ENCODE peak calls at places on chromosomes 16 and 17, in seven cellular contexts. One of them, this sample, is unnamed.
A peak's percentile ranks its signal among the peaks of the same experiment; 100 is the strongest.

GRCh38 chr16:8589293-8590160 is 784 bp downstream of the TMEM114 start:
- DNase-seq in substantia nigra: no peak
- DNase-seq in caudate nucleus: no peak
- DNase-seq in activated T-helper 9 cell treated with anti-CD3 and anti-CD28 coated beads, Interleukin-2, amount 50 U/mL, for 16 hours: no peak
- DNase-seq in activated CD4-positive, alpha-beta T cell treated with anti-CD3 and anti-CD28 coated beads, Interleukin-2, amount 50 U/mL, for 48 hours: no peak
- DNase-seq in H54: no peak
- DNase-seq in bronchial epithelial cell: no peak
- DNase-seq in this sample: no peak

GRCh38 chr17:49784636-49785035 is 3.8 kb upstream of the KAT7 start:
- DNase-seq in substantia nigra: no peak
- DNase-seq in caudate nucleus: no peak
- DNase-seq in activated T-helper 9 cell treated with anti-CD3 and anti-CD28 coated beads, Interleukin-2, amount 50 U/mL, for 16 hours: no peak
- DNase-seq in activated CD4-positive, alpha-beta T cell treated with anti-CD3 and anti-CD28 coated beads, Interleukin-2, amount 50 U/mL, for 48 hours: no peak
- DNase-seq in H54: no peak
- DNase-seq in bronchial epithelial cell: no peak
- DNase-seq in this sample: no peak

GRCh38 chr17:74234482-74234881 is 21.1 kb downstream of the TTYH2 start:
- DNase-seq in substantia nigra: no peak
- DNase-seq in caudate nucleus: no peak
- DNase-seq in activated T-helper 9 cell treated with anti-CD3 and anti-CD28 coated beads, Interleukin-2, amount 50 U/mL, for 16 hours: no peak
- DNase-seq in activated CD4-positive, alpha-beta T cell treated with anti-CD3 and anti-CD28 coated beads, Interleukin-2, amount 50 U/mL, for 48 hours: no peak
- DNase-seq in H54: no peak
- DNase-seq in bronchial epithelial cell: no peak
- DNase-seq in this sample: no peak

GRCh38 chr17:72175787-72176515 is 55.1 kb downstream of the SOX9 start:
- DNase-seq in substantia nigra: no peak
- DNase-seq in caudate nucleus: peak; percentile 15
- DNase-seq in activated T-helper 9 cell treated with anti-CD3 and anti-CD28 coated beads, Interleukin-2, amount 50 U/mL, for 16 hours: no peak
- DNase-seq in activated CD4-positive, alpha-beta T cell treated with anti-CD3 and anti-CD28 coated beads, Interleukin-2, amount 50 U/mL, for 48 hours: no peak
- DNase-seq in H54: no peak
- DNase-seq in bronchial epithelial cell: peak; percentile 56
- DNase-seq in this sample: peak; percentile 34

GRCh38 chr16:53055603-53056527 is 1.1 kb downstream of the CHD9 start:
- DNase-seq in substantia nigra: peak; percentile 30
- DNase-seq in caudate nucleus: peak; percentile 51
- DNase-seq in activated T-helper 9 cell treated with anti-CD3 and anti-CD28 coated beads, Interleukin-2, amount 50 U/mL, for 16 hours: no peak
- DNase-seq in activated CD4-positive, alpha-beta T cell treated with anti-CD3 and anti-CD28 coated beads, Interleukin-2, amount 50 U/mL, for 48 hours: peak; percentile 16
- DNase-seq in H54: peak; percentile 19
- DNase-seq in bronchial epithelial cell: no peak
- DNase-seq in this sample: peak; percentile 73

GRCh38 chr17:74163271-74163821 is 40.1 kb upstream of the RPL38 start:
- DNase-seq in substantia nigra: no peak
- DNase-seq in caudate nucleus: no peak
- DNase-seq in activated T-helper 9 cell treated with anti-CD3 and anti-CD28 coated beads, Interleukin-2, amount 50 U/mL, for 16 hours: no peak
- DNase-seq in activated CD4-positive, alpha-beta T cell treated with anti-CD3 and anti-CD28 coated beads, Interleukin-2, amount 50 U/mL, for 48 hours: no peak
- DNase-seq in H54: no peak
- DNase-seq in bronchial epithelial cell: no peak
- DNase-seq in this sample: peak; percentile 28

GRCh38 chr17:901964-902363 is 77.6 kb downstream of the NXN start:
- DNase-seq in substantia nigra: no peak
- DNase-seq in caudate nucleus: no peak
- DNase-seq in activated T-helper 9 cell treated with anti-CD3 and anti-CD28 coated beads, Interleukin-2, amount 50 U/mL, for 16 hours: no peak
- DNase-seq in activated CD4-positive, alpha-beta T cell treated with anti-CD3 and anti-CD28 coated beads, Interleukin-2, amount 50 U/mL, for 48 hours: no peak
- DNase-seq in H54: no peak
- DNase-seq in bronchial epithelial cell: no peak
- DNase-seq in this sample: no peak

GRCh38 chr17:71260366-71260765 is 860.5 kb upstream of the SOX9 start:
- DNase-seq in substantia nigra: no peak
- DNase-seq in caudate nucleus: no peak
- DNase-seq in activated T-helper 9 cell treated with anti-CD3 and anti-CD28 coated beads, Interleukin-2, amount 50 U/mL, for 16 hours: no peak
- DNase-seq in activated CD4-positive, alpha-beta T cell treated with anti-CD3 and anti-CD28 coated beads, Interleukin-2, amount 50 U/mL, for 48 hours: no peak
- DNase-seq in H54: no peak
- DNase-seq in bronchial epithelial cell: peak; percentile 23
- DNase-seq in this sample: no peak

GRCh38 chr17:62900096-62900495 is 65.9 kb upstream of the TANC2 start:
- DNase-seq in substantia nigra: no peak
- DNase-seq in caudate nucleus: no peak
- DNase-seq in activated T-helper 9 cell treated with anti-CD3 and anti-CD28 coated beads, Interleukin-2, amount 50 U/mL, for 16 hours: no peak
- DNase-seq in activated CD4-positive, alpha-beta T cell treated with anti-CD3 and anti-CD28 coated beads, Interleukin-2, amount 50 U/mL, for 48 hours: no peak
- DNase-seq in H54: no peak
- DNase-seq in bronchial epithelial cell: no peak
- DNase-seq in this sample: no peak

GRCh38 chr16:69711115-69711740 is 15.1 kb downstream of the NQO1 start:
- DNase-seq in substantia nigra: no peak
- DNase-seq in caudate nucleus: peak; percentile 63
- DNase-seq in activated T-helper 9 cell treated with anti-CD3 and anti-CD28 coated beads, Interleukin-2, amount 50 U/mL, for 16 hours: no peak
- DNase-seq in activated CD4-positive, alpha-beta T cell treated with anti-CD3 and anti-CD28 coated beads, Interleukin-2, amount 50 U/mL, for 48 hours: no peak
- DNase-seq in H54: no peak
- DNase-seq in bronchial epithelial cell: peak; percentile 98
- DNase-seq in this sample: no peak

GRCh38 chr17:73068322-73069153 is 23.9 kb downstream of the SLC39A11 start:
- DNase-seq in substantia nigra: no peak
- DNase-seq in caudate nucleus: no peak
- DNase-seq in activated T-helper 9 cell treated with anti-CD3 and anti-CD28 coated beads, Interleukin-2, amount 50 U/mL, for 16 hours: no peak
- DNase-seq in activated CD4-positive, alpha-beta T cell treated with anti-CD3 and anti-CD28 coated beads, Interleukin-2, amount 50 U/mL, for 48 hours: no peak
- DNase-seq in H54: no peak
- DNase-seq in bronchial epithelial cell: peak; percentile 84
- DNase-seq in this sample: no peak

GRCh38 chr17:63696381-63696961 is 3.5 kb downstream of the LIMD2 start:
- DNase-seq in substantia nigra: no peak
- DNase-seq in caudate nucleus: no peak
- DNase-seq in activated T-helper 9 cell treated with anti-CD3 and anti-CD28 coated beads, Interleukin-2, amount 50 U/mL, for 16 hours: no peak
- DNase-seq in activated CD4-positive, alpha-beta T cell treated with anti-CD3 and anti-CD28 coated beads, Interleukin-2, amount 50 U/mL, for 48 hours: peak; percentile 45
- DNase-seq in H54: no peak
- DNase-seq in bronchial epithelial cell: peak; percentile 13
- DNase-seq in this sample: no peak

GRCh38 chr17:67137860-67138259 is 93.5 kb downstream of the CACNG1 start:
- DNase-seq in substantia nigra: no peak
- DNase-seq in caudate nucleus: no peak
- DNase-seq in activated T-helper 9 cell treated with anti-CD3 and anti-CD28 coated beads, Interleukin-2, amount 50 U/mL, for 16 hours: no peak
- DNase-seq in activated CD4-positive, alpha-beta T cell treated with anti-CD3 and anti-CD28 coated beads, Interleukin-2, amount 50 U/mL, for 48 hours: no peak
- DNase-seq in H54: no peak
- DNase-seq in bronchial epithelial cell: no peak
- DNase-seq in this sample: no peak

GRCh38 chr17:58313815-58314705 is 14.5 kb downstream of the TSPOAP1 start:
- DNase-seq in substantia nigra: no peak
- DNase-seq in caudate nucleus: no peak
- DNase-seq in activated T-helper 9 cell treated with anti-CD3 and anti-CD28 coated beads, Interleukin-2, amount 50 U/mL, for 16 hours: no peak
- DNase-seq in activated CD4-positive, alpha-beta T cell treated with anti-CD3 and anti-CD28 coated beads, Interleukin-2, amount 50 U/mL, for 48 hours: no peak
- DNase-seq in H54: no peak
- DNase-seq in bronchial epithelial cell: no peak
- DNase-seq in this sample: no peak

GRCh38 chr17:81228834-81229665 is 6.3 kb upstream of the CEP131 start:
- DNase-seq in substantia nigra: no peak
- DNase-seq in caudate nucleus: no peak
- DNase-seq in activated T-helper 9 cell treated with anti-CD3 and anti-CD28 coated beads, Interleukin-2, amount 50 U/mL, for 16 hours: no peak
- DNase-seq in activated CD4-positive, alpha-beta T cell treated with anti-CD3 and anti-CD28 coated beads, Interleukin-2, amount 50 U/mL, for 48 hours: no peak
- DNase-seq in H54: no peak
- DNase-seq in bronchial epithelial cell: no peak
- DNase-seq in this sample: no peak

GRCh38 chr17:43570518-43570928 is 24.4 kb upstream of the ETV4 start:
- DNase-seq in substantia nigra: no peak
- DNase-seq in caudate nucleus: peak; percentile 3
- DNase-seq in activated T-helper 9 cell treated with anti-CD3 and anti-CD28 coated beads, Interleukin-2, amount 50 U/mL, for 16 hours: no peak
- DNase-seq in activated CD4-positive, alpha-beta T cell treated with anti-CD3 and anti-CD28 coated beads, Interleukin-2, amount 50 U/mL, for 48 hours: no peak
- DNase-seq in H54: peak; percentile 81
- DNase-seq in bronchial epithelial cell: peak; percentile 90
- DNase-seq in this sample: no peak

GRCh38 chr16:31886227-31886626 is 12.6 kb downstream of the ZNF267 start:
- DNase-seq in substantia nigra: no peak
- DNase-seq in caudate nucleus: no peak
- DNase-seq in activated T-helper 9 cell treated with anti-CD3 and anti-CD28 coated beads, Interleukin-2, amount 50 U/mL, for 16 hours: no peak
- DNase-seq in activated CD4-positive, alpha-beta T cell treated with anti-CD3 and anti-CD28 coated beads, Interleukin-2, amount 50 U/mL, for 48 hours: no peak
- DNase-seq in H54: no peak
- DNase-seq in bronchial epithelial cell: no peak
- DNase-seq in this sample: no peak

GRCh38 chr16:46673320-46674013 is 15.5 kb downstream of the VPS35 start:
- DNase-seq in substantia nigra: no peak
- DNase-seq in caudate nucleus: no peak
- DNase-seq in activated T-helper 9 cell treated with anti-CD3 and anti-CD28 coated beads, Interleukin-2, amount 50 U/mL, for 16 hours: peak; percentile 8
- DNase-seq in activated CD4-positive, alpha-beta T cell treated with anti-CD3 and anti-CD28 coated beads, Interleukin-2, amount 50 U/mL, for 48 hours: peak; percentile 50
- DNase-seq in H54: peak; percentile 37
- DNase-seq in bronchial epithelial cell: peak; percentile 64
- DNase-seq in this sample: peak; percentile 53

GRCh38 chr17:77222356-77222755 is 81.6 kb downstream of the SEC14L1 start:
- DNase-seq in substantia nigra: no peak
- DNase-seq in caudate nucleus: no peak
- DNase-seq in activated T-helper 9 cell treated with anti-CD3 and anti-CD28 coated beads, Interleukin-2, amount 50 U/mL, for 16 hours: no peak
- DNase-seq in activated CD4-positive, alpha-beta T cell treated with anti-CD3 and anti-CD28 coated beads, Interleukin-2, amount 50 U/mL, for 48 hours: no peak
- DNase-seq in H54: no peak
- DNase-seq in bronchial epithelial cell: no peak
- DNase-seq in this sample: no peak

This sample was measured in SJSA1.